ENCODE peak calls at places on chromosomes 5 and 9, in nine cellular contexts. One of them, this sample, is unnamed.

GRCh38 chr5:102629827-102630605 is 125.1 kb upstream of the PAM start:
- DNase-seq in AG04449: no peak
- DNase-seq in neural progenitor cell: no peak
- DNase-seq in HEK293T: no peak
- DNase-seq in left lobe of liver: no peak
- DNase-seq in A172: no peak
- DNase-seq in activated CD4-positive, alpha-beta T cell treated with anti-CD3 and anti-CD28 coated beads, Interleukin-2, amount 50 U/mL, for 4 hours: no peak
- DNase-seq in EL: no peak
- DNase-seq in transverse colon: no peak
- DNase-seq in this sample: no peak

GRCh38 chr9:102770704-102771103 is 224.4 kb upstream of the CYLC2 start:
- DNase-seq in transverse colon: no peak
- DNase-seq in HEK293T: no peak
- DNase-seq in AG04449: no peak
- DNase-seq in neural progenitor cell: no peak
- DNase-seq in left lobe of liver: no peak
- DNase-seq in A172: no peak
- DNase-seq in activated CD4-positive, alpha-beta T cell treated with anti-CD3 and anti-CD28 coated beads, Interleukin-2, amount 50 U/mL, for 4 hours: no peak
- DNase-seq in EL: no peak
- DNase-seq in this sample: no peak

GRCh38 chr5:60891667-60892066 is 47.6 kb upstream of the ELOVL7 start:
- DNase-seq in AG04449: no peak
- DNase-seq in neural progenitor cell: no peak
- DNase-seq in activated CD4-positive, alpha-beta T cell treated with anti-CD3 and anti-CD28 coated beads, Interleukin-2, amount 50 U/mL, for 4 hours: no peak
- DNase-seq in HEK293T: no peak
- DNase-seq in EL: no peak
- DNase-seq in left lobe of liver: no peak
- DNase-seq in A172: no peak
- DNase-seq in transverse colon: no peak
- DNase-seq in this sample: no peak

GRCh38 chr9:36336511-36336910 is 63.6 kb downstream of the RNF38 start:
- DNase-seq in left lobe of liver: no peak
- DNase-seq in activated CD4-positive, alpha-beta T cell treated with anti-CD3 and anti-CD28 coated beads, Interleukin-2, amount 50 U/mL, for 4 hours: no peak
- DNase-seq in transverse colon: no peak
- DNase-seq in AG04449: no peak
- DNase-seq in HEK293T: no peak
- DNase-seq in EL: no peak
- DNase-seq in neural progenitor cell: no peak
- DNase-seq in A172: no peak
- DNase-seq in this sample: no peak

GRCh38 chr9:91424403-91425176 is 958 bp upstream of the NFIL3 start:
- DNase-seq in EL: peak
- DNase-seq in neural progenitor cell: peak
- DNase-seq in AG04449: no peak
- DNase-seq in A172: peak
- DNase-seq in HEK293T: peak
- DNase-seq in left lobe of liver: peak
- DNase-seq in activated CD4-positive, alpha-beta T cell treated with anti-CD3 and anti-CD28 coated beads, Interleukin-2, amount 50 U/mL, for 4 hours: peak
- DNase-seq in transverse colon: peak
- DNase-seq in this sample: peak

GRCh38 chr5:177220576-177220975 is 82.9 kb downstream of the RAB24 start:
- DNase-seq in HEK293T: no peak
- DNase-seq in activated CD4-positive, alpha-beta T cell treated with anti-CD3 and anti-CD28 coated beads, Interleukin-2, amount 50 U/mL, for 4 hours: no peak
- DNase-seq in EL: no peak
- DNase-seq in neural progenitor cell: no peak
- DNase-seq in transverse colon: no peak
- DNase-seq in A172: no peak
- DNase-seq in AG04449: no peak
- DNase-seq in left lobe of liver: no peak
- DNase-seq in this sample: no peak

GRCh38 chr5:34915856-34916192 is 313 bp downstream of the BRIX1 start:
- DNase-seq in AG04449: no peak
- DNase-seq in HEK293T: no peak
- DNase-seq in activated CD4-positive, alpha-beta T cell treated with anti-CD3 and anti-CD28 coated beads, Interleukin-2, amount 50 U/mL, for 4 hours: peak
- DNase-seq in A172: no peak
- DNase-seq in transverse colon: no peak
- DNase-seq in neural progenitor cell: no peak
- DNase-seq in EL: no peak
- DNase-seq in left lobe of liver: no peak
- DNase-seq in this sample: no peak

GRCh38 chr5:53262348-53262970 is 152.9 kb upstream of the MOCS2 start:
- DNase-seq in transverse colon: no peak
- DNase-seq in HEK293T: peak
- DNase-seq in activated CD4-positive, alpha-beta T cell treated with anti-CD3 and anti-CD28 coated beads, Interleukin-2, amount 50 U/mL, for 4 hours: no peak
- DNase-seq in EL: peak
- DNase-seq in AG04449: no peak
- DNase-seq in left lobe of liver: no peak
- DNase-seq in A172: peak
- DNase-seq in neural progenitor cell: peak
- DNase-seq in this sample: no peak

GRCh38 chr5:135829179-135829578 is 5.3 kb upstream of the SLC25A48 start:
- DNase-seq in EL: no peak
- DNase-seq in A172: no peak
- DNase-seq in left lobe of liver: no peak
- DNase-seq in activated CD4-positive, alpha-beta T cell treated with anti-CD3 and anti-CD28 coated beads, Interleukin-2, amount 50 U/mL, for 4 hours: no peak
- DNase-seq in AG04449: no peak
- DNase-seq in neural progenitor cell: no peak
- DNase-seq in transverse colon: no peak
- DNase-seq in HEK293T: no peak
- DNase-seq in this sample: no peak

GRCh38 chr9:120443489-120443888 is 136.5 kb downstream of the CDK5RAP2 start:
- DNase-seq in transverse colon: no peak
- DNase-seq in AG04449: peak
- DNase-seq in neural progenitor cell: no peak
- DNase-seq in HEK293T: no peak
- DNase-seq in A172: no peak
- DNase-seq in activated CD4-positive, alpha-beta T cell treated with anti-CD3 and anti-CD28 coated beads, Interleukin-2, amount 50 U/mL, for 4 hours: no peak
- DNase-seq in left lobe of liver: no peak
- DNase-seq in EL: peak
- DNase-seq in this sample: no peak

GRCh38 chr5:31059889-31060288 is 133.6 kb upstream of the CDH6 start:
- DNase-seq in A172: no peak
- DNase-seq in HEK293T: no peak
- DNase-seq in EL: no peak
- DNase-seq in transverse colon: no peak
- DNase-seq in AG04449: no peak
- DNase-seq in activated CD4-positive, alpha-beta T cell treated with anti-CD3 and anti-CD28 coated beads, Interleukin-2, amount 50 U/mL, for 4 hours: no peak
- DNase-seq in left lobe of liver: no peak
- DNase-seq in neural progenitor cell: no peak
- DNase-seq in this sample: peak